ENCODE peak calls at places on chromosomes 4 and X, in eight cellular contexts. One of them, this sample, is unnamed.

GRCh38 chr4:152024881-152025280 is 264.1 kb upstream of the GATB start:
- DNase-seq in tibial artery: no peak
- DNase-seq in pancreas: no peak
- DNase-seq in naive thymus-derived CD4-positive, alpha-beta T cell: no peak
- DNase-seq in epithelial cell of esophagus: no peak
- DNase-seq in GM23248: no peak
- DNase-seq in BJ: no peak
- DNase-seq in Karpas-422: no peak
- DNase-seq in this sample: no peak

GRCh38 chrX:107710617-107711391 is 64.8 kb downstream of the TSC22D3 start:
- DNase-seq in tibial artery: peak
- DNase-seq in pancreas: no peak
- DNase-seq in naive thymus-derived CD4-positive, alpha-beta T cell: peak
- DNase-seq in epithelial cell of esophagus: peak
- DNase-seq in GM23248: peak
- DNase-seq in BJ: peak
- DNase-seq in Karpas-422: peak
- DNase-seq in this sample: no peak

GRCh38 chr4:26325191-26325590 is 4.4 kb downstream of the RBPJ start:
- DNase-seq in tibial artery: no peak
- DNase-seq in pancreas: no peak
- DNase-seq in naive thymus-derived CD4-positive, alpha-beta T cell: no peak
- DNase-seq in epithelial cell of esophagus: peak
- DNase-seq in GM23248: peak
- DNase-seq in BJ: no peak
- DNase-seq in Karpas-422: peak
- DNase-seq in this sample: no peak

GRCh38 chr4:52711834-52712171 is 39.4 kb downstream of the ERVMER34-1 start:
- DNase-seq in tibial artery: no peak
- DNase-seq in pancreas: no peak
- DNase-seq in naive thymus-derived CD4-positive, alpha-beta T cell: no peak
- DNase-seq in epithelial cell of esophagus: no peak
- DNase-seq in GM23248: no peak
- DNase-seq in BJ: no peak
- DNase-seq in Karpas-422: no peak
- DNase-seq in this sample: no peak

GRCh38 chrX:87236836-87237235 is 280.8 kb upstream of the KLHL4 start:
- DNase-seq in tibial artery: no peak
- DNase-seq in pancreas: no peak
- DNase-seq in naive thymus-derived CD4-positive, alpha-beta T cell: no peak
- DNase-seq in epithelial cell of esophagus: no peak
- DNase-seq in GM23248: no peak
- DNase-seq in BJ: no peak
- DNase-seq in Karpas-422: no peak
- DNase-seq in this sample: no peak

GRCh38 chrX:101097546-101098453 is at the start of gene CENPI:
- DNase-seq in tibial artery: peak
- DNase-seq in pancreas: peak
- DNase-seq in naive thymus-derived CD4-positive, alpha-beta T cell: peak
- DNase-seq in epithelial cell of esophagus: peak
- DNase-seq in GM23248: peak
- DNase-seq in BJ: peak
- DNase-seq in Karpas-422: peak
- DNase-seq in this sample: peak

GRCh38 chrX:121365572-121366161 is 318.3 kb downstream of the GLUD2 start:
- DNase-seq in tibial artery: no peak
- DNase-seq in pancreas: no peak
- DNase-seq in naive thymus-derived CD4-positive, alpha-beta T cell: no peak
- DNase-seq in epithelial cell of esophagus: no peak
- DNase-seq in GM23248: no peak
- DNase-seq in BJ: no peak
- DNase-seq in Karpas-422: no peak
- DNase-seq in this sample: peak

GRCh38 chr4:179719766-179720470 is 2277.7 kb upstream of the AGA start:
- DNase-seq in tibial artery: no peak
- DNase-seq in pancreas: no peak
- DNase-seq in naive thymus-derived CD4-positive, alpha-beta T cell: no peak
- DNase-seq in epithelial cell of esophagus: no peak
- DNase-seq in GM23248: no peak
- DNase-seq in BJ: no peak
- DNase-seq in Karpas-422: no peak
- DNase-seq in this sample: no peak

GRCh38 chr4:25928956-25929336 is 14.9 kb downstream of the SMIM20 start:
- DNase-seq in tibial artery: no peak
- DNase-seq in pancreas: no peak
- DNase-seq in naive thymus-derived CD4-positive, alpha-beta T cell: no peak
- DNase-seq in epithelial cell of esophagus: peak
- DNase-seq in GM23248: peak
- DNase-seq in BJ: no peak
- DNase-seq in Karpas-422: no peak
- DNase-seq in this sample: no peak

GRCh38 chr4:80423553-80424224 is 88.2 kb downstream of the CFAP299 start:
- DNase-seq in tibial artery: no peak
- DNase-seq in pancreas: no peak
- DNase-seq in naive thymus-derived CD4-positive, alpha-beta T cell: no peak
- DNase-seq in epithelial cell of esophagus: no peak
- DNase-seq in GM23248: peak
- DNase-seq in BJ: no peak
- DNase-seq in Karpas-422: no peak
- DNase-seq in this sample: no peak

GRCh38 chr4:89248879-89249281 is 58.7 kb downstream of the GPRIN3 start:
- DNase-seq in tibial artery: no peak
- DNase-seq in pancreas: peak
- DNase-seq in naive thymus-derived CD4-positive, alpha-beta T cell: no peak
- DNase-seq in epithelial cell of esophagus: no peak
- DNase-seq in GM23248: no peak
- DNase-seq in BJ: no peak
- DNase-seq in Karpas-422: no peak
- DNase-seq in this sample: no peak

GRCh38 chr4:174996079-174996478 is 77.9 kb downstream of the ADAM29 start:
- DNase-seq in tibial artery: no peak
- DNase-seq in pancreas: no peak
- DNase-seq in naive thymus-derived CD4-positive, alpha-beta T cell: no peak
- DNase-seq in epithelial cell of esophagus: no peak
- DNase-seq in GM23248: no peak
- DNase-seq in BJ: no peak
- DNase-seq in Karpas-422: no peak
- DNase-seq in this sample: no peak

GRCh38 chrX:97167333-97167732 is 283.6 kb downstream of the RPA4 start:
- DNase-seq in tibial artery: no peak
- DNase-seq in pancreas: no peak
- DNase-seq in naive thymus-derived CD4-positive, alpha-beta T cell: no peak
- DNase-seq in epithelial cell of esophagus: no peak
- DNase-seq in GM23248: no peak
- DNase-seq in BJ: no peak
- DNase-seq in Karpas-422: no peak
- DNase-seq in this sample: no peak

DNA sequence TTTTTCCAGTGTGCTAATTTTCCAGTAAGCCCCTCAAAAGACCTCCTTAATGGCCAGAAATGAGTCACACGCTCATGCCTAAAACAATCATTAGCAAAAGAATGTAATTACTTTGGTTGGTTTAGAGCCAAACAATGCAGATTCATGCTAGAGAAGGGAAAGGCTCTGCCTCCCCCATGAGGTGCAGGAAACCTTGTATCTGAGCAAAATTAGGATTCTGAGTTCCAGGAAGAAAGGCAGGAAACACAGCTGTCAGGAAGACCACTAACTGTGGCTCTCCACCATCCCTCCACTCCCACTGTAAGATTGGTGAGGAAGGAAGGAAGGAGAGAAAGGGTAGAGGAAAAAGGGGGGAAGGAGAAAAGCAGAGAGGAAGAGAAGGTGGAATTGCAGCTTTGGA is 104.9 kb upstream of the DHX15 start:
- DNase-seq in tibial artery: no peak
- DNase-seq in pancreas: no peak
- DNase-seq in naive thymus-derived CD4-positive, alpha-beta T cell: no peak
- DNase-seq in epithelial cell of esophagus: no peak
- DNase-seq in GM23248: no peak
- DNase-seq in BJ: no peak
- DNase-seq in Karpas-422: no peak
- DNase-seq in this sample: no peak
- H3K4me3 ChIP-seq in tibial artery: no peak
- H3K4me3 ChIP-seq in pancreas: no peak
- H3K4me3 ChIP-seq in naive thymus-derived CD4-positive, alpha-beta T cell: no peak
- H3K4me3 ChIP-seq in epithelial cell of esophagus: no peak
- H3K4me3 ChIP-seq in GM23248: no peak
- H3K4me3 ChIP-seq in BJ: no peak
- H3K4me3 ChIP-seq in Karpas-422: no peak
- H3K4me3 ChIP-seq in this sample: no peak

DNA sequence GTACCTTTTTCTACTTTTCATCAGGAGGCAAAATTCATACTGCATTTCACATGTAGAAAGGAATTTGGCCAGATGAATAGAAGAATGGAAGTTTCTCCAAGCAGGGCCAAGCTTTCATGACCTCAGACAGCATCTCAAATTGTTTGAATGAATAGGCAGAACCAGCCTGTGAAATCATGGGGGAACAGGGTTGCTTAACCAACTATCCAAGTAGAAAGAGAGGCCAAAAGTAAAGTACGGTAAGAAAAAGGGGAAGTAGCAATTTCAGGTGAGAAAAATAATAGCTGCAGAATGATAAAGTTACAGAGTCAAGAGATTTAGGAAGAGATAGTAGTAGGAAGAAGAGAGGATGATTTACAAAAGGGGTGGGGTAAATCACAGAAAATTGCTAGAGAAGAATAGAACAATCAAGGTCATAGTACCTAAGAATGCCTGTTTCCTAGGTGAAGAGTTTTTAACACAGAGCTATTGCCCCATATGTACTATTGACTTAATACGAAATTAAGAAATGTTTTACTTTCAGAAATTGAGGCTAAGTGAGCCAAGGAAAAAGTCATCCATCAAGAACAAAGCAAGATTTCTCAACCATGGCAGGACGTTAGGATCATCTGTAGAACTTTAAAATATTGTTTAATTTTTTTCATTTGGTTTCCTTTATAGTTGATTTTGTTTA is 177.1 kb upstream of the TET2 start:
- DNase-seq in tibial artery: no peak
- DNase-seq in pancreas: no peak
- DNase-seq in naive thymus-derived CD4-positive, alpha-beta T cell: no peak
- DNase-seq in epithelial cell of esophagus: peak
- DNase-seq in GM23248: no peak
- DNase-seq in BJ: no peak
- DNase-seq in Karpas-422: no peak
- DNase-seq in this sample: no peak
- H3K4me3 ChIP-seq in tibial artery: no peak
- H3K4me3 ChIP-seq in pancreas: no peak
- H3K4me3 ChIP-seq in naive thymus-derived CD4-positive, alpha-beta T cell: no peak
- H3K4me3 ChIP-seq in epithelial cell of esophagus: no peak
- H3K4me3 ChIP-seq in GM23248: no peak
- H3K4me3 ChIP-seq in BJ: no peak
- H3K4me3 ChIP-seq in Karpas-422: no peak
- H3K4me3 ChIP-seq in this sample: no peak

GRCh38 chrX:136147320-136147901 is at the start of gene FHL1:
- DNase-seq in tibial artery: peak
- DNase-seq in pancreas: peak
- DNase-seq in naive thymus-derived CD4-positive, alpha-beta T cell: peak
- DNase-seq in epithelial cell of esophagus: peak
- DNase-seq in GM23248: peak
- DNase-seq in BJ: no peak
- DNase-seq in Karpas-422: no peak
- DNase-seq in this sample: peak
- H3K4me3 ChIP-seq in tibial artery: peak
- H3K4me3 ChIP-seq in pancreas: peak
- H3K4me3 ChIP-seq in naive thymus-derived CD4-positive, alpha-beta T cell: peak
- H3K4me3 ChIP-seq in epithelial cell of esophagus: peak
- H3K4me3 ChIP-seq in GM23248: peak
- H3K4me3 ChIP-seq in BJ: peak
- H3K4me3 ChIP-seq in Karpas-422: no peak
- H3K4me3 ChIP-seq in this sample: peak

DNA sequence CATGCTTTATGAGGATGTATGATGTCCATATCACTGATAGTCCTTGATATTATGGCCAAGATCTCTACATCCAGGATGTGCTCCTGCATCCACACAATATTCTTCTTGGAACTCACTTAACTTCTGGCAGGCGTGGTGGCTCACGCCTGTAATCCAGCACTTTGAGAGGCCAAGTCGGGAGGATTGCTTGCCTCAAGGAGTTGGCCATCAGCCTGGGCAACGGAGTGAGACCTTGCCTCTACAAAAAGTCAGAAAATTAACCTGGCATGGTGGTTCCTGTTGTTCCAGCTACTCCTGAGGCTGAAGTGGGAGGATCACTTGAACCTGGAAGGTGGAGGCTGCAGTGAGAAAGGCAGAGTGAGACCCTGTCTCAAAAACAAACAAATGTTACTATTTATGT is 2.3 kb upstream of the HNRNPD start:
- DNase-seq in tibial artery: no peak
- DNase-seq in pancreas: no peak
- DNase-seq in naive thymus-derived CD4-positive, alpha-beta T cell: no peak
- DNase-seq in epithelial cell of esophagus: no peak
- DNase-seq in GM23248: no peak
- DNase-seq in BJ: no peak
- DNase-seq in Karpas-422: no peak
- DNase-seq in this sample: no peak
- H3K4me3 ChIP-seq in tibial artery: no peak
- H3K4me3 ChIP-seq in pancreas: no peak
- H3K4me3 ChIP-seq in naive thymus-derived CD4-positive, alpha-beta T cell: no peak
- H3K4me3 ChIP-seq in epithelial cell of esophagus: no peak
- H3K4me3 ChIP-seq in GM23248: peak
- H3K4me3 ChIP-seq in BJ: no peak
- H3K4me3 ChIP-seq in Karpas-422: no peak
- H3K4me3 ChIP-seq in this sample: no peak

DNA sequence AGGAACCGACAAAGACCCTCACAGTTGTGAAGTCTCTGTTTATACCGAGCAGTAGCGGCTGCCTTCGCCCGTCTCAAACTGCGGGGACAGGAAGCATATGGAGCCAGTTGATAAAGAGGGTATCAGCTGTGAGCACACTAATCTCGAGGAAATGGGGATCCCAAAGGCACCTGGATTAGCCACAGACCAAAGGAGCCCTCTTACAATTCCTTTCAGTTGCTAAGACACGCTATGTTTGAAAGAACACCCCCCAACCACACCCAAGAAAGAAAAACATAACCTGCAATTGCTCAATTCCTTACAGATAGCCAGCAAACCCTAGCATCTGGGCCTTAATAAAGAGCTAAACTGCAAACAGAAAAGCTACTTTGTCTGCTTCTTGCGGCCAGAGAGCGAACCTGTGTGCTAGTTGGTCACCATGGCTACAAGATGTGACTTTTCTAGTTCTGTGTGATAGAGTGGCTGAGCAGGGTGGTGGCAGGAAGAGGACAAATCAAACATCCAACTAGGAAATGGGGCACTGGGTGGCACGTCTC is 23.3 kb upstream of the CHRNA9 start:
- DNase-seq in tibial artery: no peak
- DNase-seq in pancreas: no peak
- DNase-seq in naive thymus-derived CD4-positive, alpha-beta T cell: no peak
- DNase-seq in epithelial cell of esophagus: no peak
- DNase-seq in GM23248: no peak
- DNase-seq in BJ: no peak
- DNase-seq in Karpas-422: peak
- DNase-seq in this sample: no peak
- H3K4me3 ChIP-seq in tibial artery: no peak
- H3K4me3 ChIP-seq in pancreas: no peak
- H3K4me3 ChIP-seq in naive thymus-derived CD4-positive, alpha-beta T cell: no peak
- H3K4me3 ChIP-seq in epithelial cell of esophagus: no peak
- H3K4me3 ChIP-seq in GM23248: no peak
- H3K4me3 ChIP-seq in BJ: no peak
- H3K4me3 ChIP-seq in Karpas-422: no peak
- H3K4me3 ChIP-seq in this sample: no peak

This sample was measured in colonic mucosa.